ENCODE peak calls at places on chromosomes 12 and 14, in five cellular contexts. R is A549, H is neuronal stem cell, Y is endodermal cell, N is colonic mucosa. L is an unnamed sample. For H3K9me3, the result is how much of the 10 kb centered on the place peaks cover.

GRCh38 chr14:101876539-101876938 is 87.8 kb upstream of the DYNC1H1 start:
- DNase-seq in R (no peak), N (peak), Y (no peak), H (no peak), L (peak)

GRCh38 chr14:59964251-59965007 is 44.5 kb downstream of the LRRC9 start:
- DNase-seq in H (no peak), N (no peak), Y (peak), R (no peak), L (no peak)

GRCh38 chr12:121762269-121762668 is 31.2 kb downstream of the RHOF start:
- DNase-seq in Y (no peak), N (no peak), R (no peak), H (no peak), L (no peak)

GRCh38 chr14:52609445-52610044 is 56.9 kb downstream of the GPR137C start:
- DNase-seq in H (no peak), R (no peak), Y (peak), N (peak), L (no peak)

GRCh38 chr12:26239127-26239500 is 43.7 kb downstream of the SSPN start:
- DNase-seq in N (no peak), R (no peak), Y (no peak), H (no peak), L (no peak)

GRCh38 chr12:24708718-24709117 is 240.2 kb downstream of the BCAT1 start:
- DNase-seq in H (no peak), Y (no peak), N (no peak), R (no peak), L (no peak)

GRCh38 chr12:49636979-49637378 is 13.6 kb downstream of the PRPF40B start:
- DNase-seq in N (peak), Y (peak), R (peak), H (peak), L (peak)

GRCh38 chr14:100150932-100151587 is 8.4 kb downstream of the DEGS2 start:
- DNase-seq in R (no peak), Y (no peak), H (no peak), N (peak), L (no peak)

GRCh38 chr14:94174622-94175402 is 690 bp downstream of the PPP4R4 start:
- DNase-seq in R (no peak), N (no peak), Y (peak), H (peak), L (no peak)

GRCh38 chr12:26987634-26988424 is 26.4 kb downstream of the TM7SF3 start:
- DNase-seq in Y (no peak), H (no peak), R (no peak), N (no peak), L (no peak)

GRCh38 chr12:12979151-12979550 is 20.9 kb downstream of the HEBP1 start:
- DNase-seq in Y (no peak), R (no peak), N (no peak), H (no peak), L (no peak)

GRCh38 chr14:37090026-37090425 is 82.4 kb downstream of the SLC25A21 start:
- DNase-seq in H (no peak), R (no peak), Y (no peak), N (no peak), L (no peak)

GRCh38 chr12:107759410-107759809 is 1.5 kb downstream of the PRDM4 start:
- DNase-seq in R (peak), Y (no peak), N (peak), H (no peak), L (peak)

GRCh38 chr14:68379510-68380303 is 413.2 kb downstream of the ZFP36L1 start:
- DNase-seq in R (no peak), H (no peak), N (peak), Y (no peak), L (peak)

GRCh38 chr12:52618216-52618615 is at the start of gene KRT73:
- DNase-seq in N (peak), Y (no peak), H (no peak), R (no peak), L (no peak)

GRCh38 chr14:68881396-68881795 is 88.5 kb upstream of the ZFP36L1 start:
- DNase-seq in R (no peak), Y (no peak), N (no peak), H (no peak), L (no peak)

GRCh38 chr12:94099191-94099983 is 49.0 kb upstream of the PLXNC1 start:
- DNase-seq in R (no peak), Y (peak), N (no peak), H (no peak), L (no peak)

GRCh38 chr14:59424707-59425106 is 40.5 kb downstream of the GPR135 start:
- DNase-seq in R (no peak), N (no peak), Y (no peak), H (no peak), L (no peak)

GRCh38 chr14:98809792-98810191 is 462.2 kb downstream of the BCL11B start:
- DNase-seq in Y (no peak), H (no peak), N (no peak), R (no peak), L (no peak)

GRCh38 chr14:22982013-22982476 is 306 bp downstream of the AJUBA start:
- DNase-seq in N (no peak), H (no peak), Y (peak), R (no peak), L (no peak)

GRCh38 chr12:59383426-59383822 is 212.4 kb upstream of the SLC16A7 start:
- DNase-seq in R (no peak), N (no peak), Y (no peak), H (no peak), L (no peak)

GRCh38 chr12:49797452-49797782 is 30.8 kb downstream of the NCKAP5L start:
- DNase-seq in N (no peak), R (no peak), Y (no peak), H (no peak), L (no peak)

GRCh38 chr14:52767058-52767833 is 24.2 kb downstream of the GNPNAT1 start:
- DNase-seq in R (no peak), N (no peak), Y (no peak), H (no peak), L (no peak)

GRCh38 chr12:57242691-57243454 is 8.1 kb downstream of the STAC3 start:
- DNase-seq in H (peak), N (peak), R (peak), Y (peak), L (peak)

GRCh38 chr14:39097159-39097558 is 5.9 kb downstream of the SEC23A start:
- DNase-seq in N (no peak), R (no peak), H (no peak), Y (no peak), L (peak)

GRCh38 chr12:96177013-96177412 is 17.2 kb upstream of the ELK3 start:
- DNase-seq in Y (no peak), N (no peak), H (no peak), R (no peak), L (no peak)

GRCh38 chr12:27580561-27581330 is 56.7 kb downstream of the PPFIBP1 start:
- DNase-seq in N (no peak), Y (no peak), R (no peak), H (no peak), L (no peak)

GRCh38 chr14:105926415-105927093 is 400.2 kb downstream of the TMEM121 start:
- DNase-seq in N (no peak), Y (no peak), R (no peak), H (no peak), L (no peak)
- H3K9me3 ChIP-seq in N (under half), Y (under half), R (under half), H (under half), L (under half)

GRCh38 chr12:38053113-38053512 is 263.5 kb upstream of the ALG10B start:
- DNase-seq in R (no peak), N (no peak), H (no peak), Y (no peak), L (no peak)
- H3K9me3 ChIP-seq in R (under half), N (under half), H (under half), Y (half or more), L (under half)

DNA sequence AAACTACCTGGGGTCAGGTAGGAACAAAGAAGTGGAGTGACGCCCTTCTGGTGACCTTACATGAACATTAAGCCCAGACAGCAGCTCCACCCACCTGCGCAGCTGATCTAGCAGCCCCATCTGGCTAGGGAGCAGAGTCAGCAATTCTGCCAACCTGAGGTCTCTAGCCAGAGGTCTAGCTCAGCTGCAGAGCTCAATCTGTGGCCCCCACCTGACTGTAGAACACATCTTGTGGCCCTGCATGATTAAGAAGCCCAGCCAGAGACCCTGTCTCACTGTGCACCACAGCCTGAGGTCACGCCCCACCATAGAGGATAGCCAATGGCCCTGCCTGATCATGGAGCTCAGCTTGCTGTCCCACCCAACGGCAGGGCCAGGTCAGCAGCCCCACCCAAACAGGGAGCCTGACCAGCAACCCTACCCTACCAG is 50.6 kb upstream of the HIGD1C start:
- DNase-seq in N (no peak), R (no peak), H (no peak), Y (no peak), L (no peak)
- H3K9me3 ChIP-seq in N (under half), R (under half), H (under half), Y (under half), L (under half)

GRCh38 chr12:38155020-38155395 is 161.6 kb upstream of the ALG10B start:
- DNase-seq in R (no peak), H (no peak), Y (no peak), N (no peak), L (no peak)
- H3K9me3 ChIP-seq in R (under half), H (under half), Y (under half), N (under half), L (under half)